ENCODE peak calls at places on chromosomes 16 and 17, in six cellular contexts. A, D, U, G, S and P are unnamed samples.
A peak's percentile ranks its signal among the peaks of the same experiment; 100 is the strongest.

GRCh38 chr17:74334393-74335039 is 8.5 kb downstream of the KIF19 start:
- DNase-seq in A (no peak), D (peak; percentile 19), U (no peak), S (no peak), G (no peak), P (no peak)

GRCh38 chr17:48878920-48879898 is 13.4 kb upstream of the ATP5MC1 start:
- DNase-seq in D (peak; percentile 77), G (peak; percentile 80), A (peak; percentile 55), U (peak; percentile 66), S (peak; percentile 82), P (peak; percentile 88)

GRCh38 chr17:50056961-50057330 is 1.0 kb downstream of the ITGA3 start:
- DNase-seq in G (peak; percentile 49), S (no peak), D (peak; percentile 78), U (peak; percentile 64), A (no peak), P (peak; percentile 85)

GRCh38 chr16:89287777-89288576 is 70.5 kb downstream of the ZNF778 start:
- DNase-seq in G (no peak), A (no peak), D (no peak), S (no peak), U (no peak), P (no peak)

GRCh38 chr17:2484876-2485275 is 26.8 kb downstream of the METTL16 start:
- DNase-seq in U (no peak), A (no peak), S (no peak), D (no peak), G (peak; percentile 75), P (peak; percentile 87)

GRCh38 chr17:281365-281999 is 71.1 kb downstream of the RPH3AL start:
- DNase-seq in U (no peak), S (no peak), A (no peak), D (no peak), G (no peak), P (no peak)

GRCh38 chr17:62906881-62907280 is 59.2 kb upstream of the TANC2 start:
- DNase-seq in S (no peak), U (no peak), A (no peak), G (no peak), D (no peak), P (peak; percentile 23)

GRCh38 chr17:61904094-61904710 is 23.6 kb downstream of the INTS2 start:
- DNase-seq in D (no peak), A (peak; percentile 25), G (no peak), U (no peak), S (no peak), P (no peak)

GRCh38 chr16:2210386-2211365 is at the start of gene BRICD5:
- DNase-seq in U (peak; percentile 19), A (no peak), S (no peak), D (no peak), G (no peak), P (peak; percentile 64)

GRCh38 chr16:56653218-56653617 is 1.5 kb downstream of the MT1B start:
- DNase-seq in D (no peak), A (no peak), U (no peak), S (no peak), G (no peak), P (no peak)

GRCh38 chr17:73943416-73943770 is 260.1 kb upstream of the RPL38 start:
- DNase-seq in G (no peak), A (no peak), U (no peak), S (no peak), D (no peak), P (peak; percentile 31)

GRCh38 chr17:27478901-27479531 is 22.8 kb downstream of the KSR1 start:
- DNase-seq in S (no peak), G (no peak), U (no peak), D (no peak), A (no peak), P (no peak)

GRCh38 chr16:84854759-84855158 is 35.0 kb downstream of the CRISPLD2 start:
- DNase-seq in D (no peak), A (no peak), U (peak; percentile 67), S (no peak), G (no peak), P (no peak)

GRCh38 chr16:29737713-29738112 is 8.1 kb downstream of the C16orf54 start:
- DNase-seq in A (no peak), U (no peak), S (no peak), D (no peak), G (no peak), P (no peak)

GRCh38 chr17:17354560-17355357 is 51.6 kb downstream of the NT5M start:
- DNase-seq in G (peak; percentile 89), U (peak; percentile 60), S (peak; percentile 42), A (peak; percentile 4), D (peak; percentile 84), P (peak; percentile 95)

GRCh38 chr17:17355426-17355825 is 52.3 kb downstream of the NT5M start:
- DNase-seq in S (no peak), U (no peak), G (no peak), A (no peak), D (no peak), P (no peak)

GRCh38 chr17:17356931-17357270 is 53.7 kb downstream of the NT5M start:
- DNase-seq in U (no peak), G (no peak), S (no peak), A (no peak), D (no peak), P (peak; percentile 42)

GRCh38 chr17:17358060-17358751 is 55.0 kb downstream of the NT5M start:
- DNase-seq in G (no peak), D (no peak), S (no peak), A (no peak), U (no peak), P (peak; percentile 30)

DNA sequence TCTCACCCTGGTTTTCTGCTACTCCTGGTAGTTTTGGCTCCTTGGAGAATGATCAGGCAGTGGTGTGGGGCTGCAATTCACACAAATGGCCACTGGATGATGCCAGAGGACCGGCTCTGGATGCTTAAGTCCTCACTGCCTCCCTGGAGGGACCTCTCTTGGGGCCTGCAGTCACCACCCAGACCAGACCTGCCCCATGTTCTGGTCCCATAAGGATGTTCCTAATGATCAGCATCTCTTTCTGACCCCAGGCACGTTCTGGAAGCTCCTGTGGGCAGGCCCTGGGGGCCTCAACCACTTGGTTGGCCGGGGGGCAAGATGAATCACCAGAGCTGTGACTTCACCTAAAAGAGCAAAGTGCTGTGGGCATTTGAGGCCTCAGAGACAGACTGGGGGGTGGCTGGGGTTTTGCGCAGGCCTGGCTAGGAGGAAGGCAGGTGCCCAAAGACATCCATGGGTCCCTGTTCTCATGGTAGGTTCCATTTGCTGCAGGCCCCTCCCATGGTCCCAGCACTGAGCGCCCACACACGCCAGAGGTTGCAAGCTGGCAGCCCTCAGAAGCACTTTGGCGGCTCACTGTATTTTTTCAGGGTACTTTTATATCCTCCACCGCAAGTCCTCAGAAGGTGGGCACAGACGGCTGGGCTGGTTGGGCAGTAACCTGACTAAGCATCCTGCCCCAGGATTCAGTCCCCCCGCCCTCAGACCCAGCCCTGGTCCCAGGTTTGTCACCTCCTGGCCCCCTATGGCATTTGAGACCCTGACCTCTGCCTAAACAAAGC is 53.2 kb downstream of the NT5M start:
- DNase-seq in D (peak; percentile 90), A (peak; percentile 2), G (peak; percentile 90), U (peak; percentile 85), S (peak; percentile 70), P (peak; percentile 97)
- H3K27ac ChIP-seq in D (no peak overlapping the region), A (no peak overlapping the region), G (no peak overlapping the region), U (no peak overlapping the region), S (no peak overlapping the region), P (no peak overlapping the region)

GRCh38 chr17:21286066-21286770 is 1.7 kb downstream of the MAP2K3 start:
- DNase-seq in A (no peak), U (peak; percentile 99), S (peak; percentile 81), G (peak; percentile 45), D (peak; percentile 99), P (no peak)
- H3K9ac ChIP-seq in A (peak overlapping the region; percentile 69), U (peak overlapping the region; percentile 78), S (peak overlapping the region; percentile 96), G (no peak overlapping the region), D (peak overlapping the region; percentile 98), P (peak overlapping the region; percentile 57)

DNA sequence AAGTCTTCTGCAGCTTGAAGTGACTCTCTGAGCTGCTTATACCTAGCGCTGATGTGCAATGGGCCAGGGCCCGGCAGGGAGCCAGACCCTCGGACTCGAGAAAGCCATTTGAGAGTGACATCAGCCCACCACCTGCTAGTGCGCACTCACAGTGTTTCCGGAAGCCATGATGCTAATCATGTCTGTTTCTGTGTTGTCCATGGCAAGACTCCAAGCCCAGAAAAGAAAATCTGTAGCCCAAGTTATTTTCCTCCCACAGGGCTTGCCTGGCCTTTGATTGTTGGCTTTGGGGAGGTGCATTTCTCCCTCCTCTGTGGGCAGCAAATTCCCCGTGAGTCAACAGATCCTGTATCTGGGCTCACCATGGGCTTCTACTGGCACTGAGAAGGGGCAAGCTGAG is 1.8 kb upstream of the CDRT4 start:
- DNase-seq in A (no peak), U (peak; percentile 52), G (no peak), D (no peak), S (no peak), P (no peak)
- H3K27ac ChIP-seq in A (no peak overlapping the region), U (no peak overlapping the region), G (no peak overlapping the region), D (no peak overlapping the region), S (no peak overlapping the region), P (no peak overlapping the region)

GRCh38 chr16:73043828-73044493 is 4.0 kb downstream of the ZFHX3 start:
- DNase-seq in D (peak; percentile 60), G (no peak), U (peak; percentile 52), S (no peak), A (no peak), P (no peak)
- H3K9ac ChIP-seq in D (peak overlapping the region; percentile 27), G (no peak overlapping the region), U (no peak overlapping the region), S (no peak overlapping the region), A (no peak overlapping the region), P (no peak overlapping the region)

DNA sequence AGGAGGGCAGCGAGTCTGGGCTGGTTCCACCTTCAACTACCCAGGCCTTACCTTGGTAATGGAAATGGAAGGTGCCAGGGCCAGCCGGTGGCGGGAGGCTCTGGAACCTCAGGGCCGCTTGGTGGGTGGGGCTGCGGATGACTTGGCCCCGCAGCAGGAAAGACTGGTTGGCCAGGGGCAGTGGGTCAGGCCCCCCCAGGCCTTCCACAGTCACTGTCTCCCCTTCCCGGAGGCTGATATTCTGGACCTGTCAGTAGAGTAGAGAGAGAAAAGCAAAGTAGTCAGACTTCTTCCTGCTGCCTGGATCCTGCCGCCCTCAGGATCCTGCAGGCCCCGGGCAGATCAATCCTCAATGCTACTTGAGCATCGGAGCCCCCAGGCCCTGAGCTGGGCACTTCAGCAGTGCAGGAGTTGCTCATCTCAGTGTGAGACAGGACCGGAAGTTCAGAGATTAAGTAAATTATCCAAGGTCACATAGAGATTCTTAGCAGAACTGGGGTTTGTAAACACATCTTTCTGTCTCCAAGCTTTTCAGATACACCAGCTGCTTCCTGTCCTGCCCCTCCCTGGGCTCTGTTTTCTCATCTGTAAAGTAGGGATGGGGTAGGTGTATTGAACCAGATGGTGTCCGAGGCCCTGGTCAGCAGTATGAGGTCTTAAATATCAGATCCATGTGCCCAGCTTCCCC is 18.5 kb upstream of the PHF12 start:
- DNase-seq in S (no peak), D (no peak), A (no peak), U (no peak), G (no peak), P (no peak)
- H3K27ac ChIP-seq in S (no peak overlapping the region), D (no peak overlapping the region), A (no peak overlapping the region), U (no peak overlapping the region), G (no peak overlapping the region), P (no peak overlapping the region)

DNA sequence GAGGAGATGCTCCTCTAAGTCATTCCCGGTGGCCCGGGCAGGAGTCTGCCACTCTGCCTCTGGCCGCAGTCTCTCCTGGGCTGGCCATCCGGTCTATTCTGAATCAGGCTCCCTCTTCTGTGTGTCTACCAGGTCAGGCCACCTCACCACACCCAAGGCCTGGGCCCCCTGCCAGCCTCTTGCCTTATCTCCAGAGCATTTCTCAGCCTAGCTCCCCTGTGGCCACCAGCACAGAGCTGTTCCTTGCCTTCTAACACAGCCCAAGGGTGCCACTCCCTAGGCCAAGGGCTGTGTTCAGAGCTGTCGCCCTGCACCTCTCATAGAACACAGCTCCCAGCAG is 55.3 kb downstream of the MYO18A start:
- DNase-seq in U (no peak), G (no peak), D (no peak), A (no peak), S (no peak), P (no peak)
- H3K9ac ChIP-seq in U (no peak overlapping the region), G (no peak overlapping the region), D (no peak overlapping the region), A (no peak overlapping the region), S (peak overlapping the region; percentile 4), P (no peak overlapping the region)